ENCODE peak calls at places on chromosomes 12 and 14, in four cellular contexts. One of them, this sample, is unnamed. For H3K36me3, the result is how much of the 10 kb centered on the place peaks cover.

GRCh38 chr12:49969027-49969426 is 3.7 kb upstream of the AQP6 start:
- DNase-seq in adipocyte: no peak
- DNase-seq in MM.1S: no peak
- DNase-seq in body of pancreas: no peak
- DNase-seq in this sample: no peak

GRCh38 chr12:5043589-5044419 is at the start of gene KCNA5:
- DNase-seq in adipocyte: no peak
- DNase-seq in MM.1S: no peak
- DNase-seq in body of pancreas: peak
- DNase-seq in this sample: no peak

GRCh38 chr12:126454581-126454980 is 1389.3 kb downstream of the AACS start:
- DNase-seq in adipocyte: no peak
- DNase-seq in MM.1S: no peak
- DNase-seq in body of pancreas: no peak
- DNase-seq in this sample: no peak

GRCh38 chr12:20549115-20549719 is 145.9 kb upstream of the SLCO1C1 start:
- DNase-seq in adipocyte: peak
- DNase-seq in MM.1S: peak
- DNase-seq in body of pancreas: no peak
- DNase-seq in this sample: peak

GRCh38 chr12:87253157-87253556 is 776.0 kb downstream of the C12orf50 start:
- DNase-seq in adipocyte: no peak
- DNase-seq in MM.1S: peak
- DNase-seq in body of pancreas: peak
- DNase-seq in this sample: peak

GRCh38 chr12:62379026-62379722 is 87.5 kb upstream of the MON2 start:
- DNase-seq in adipocyte: peak
- DNase-seq in MM.1S: no peak
- DNase-seq in body of pancreas: no peak
- DNase-seq in this sample: no peak

GRCh38 chr12:108597559-108598471 is at the start of gene TMEM119:
- DNase-seq in adipocyte: peak
- DNase-seq in MM.1S: no peak
- DNase-seq in body of pancreas: peak
- DNase-seq in this sample: no peak

GRCh38 chr12:111413442-111414086 is 7.8 kb downstream of the SH2B3 start:
- DNase-seq in adipocyte: peak
- DNase-seq in MM.1S: no peak
- DNase-seq in body of pancreas: no peak
- DNase-seq in this sample: peak

GRCh38 chr14:104284636-104285482 is 146.5 kb downstream of the KIF26A start:
- DNase-seq in adipocyte: no peak
- DNase-seq in MM.1S: no peak
- DNase-seq in body of pancreas: no peak
- DNase-seq in this sample: no peak

GRCh38 chr12:53229454-53229853 is 2.6 kb downstream of the RARG start:
- DNase-seq in adipocyte: no peak
- DNase-seq in MM.1S: no peak
- DNase-seq in body of pancreas: no peak
- DNase-seq in this sample: no peak

GRCh38 chr12:42299392-42300308 is 26.2 kb downstream of the ZCRB1 start:
- DNase-seq in adipocyte: no peak
- DNase-seq in MM.1S: peak
- DNase-seq in body of pancreas: no peak
- DNase-seq in this sample: peak

GRCh38 chr14:76806446-76806845 is 6.2 kb downstream of the ANGEL1 start:
- DNase-seq in adipocyte: no peak
- DNase-seq in MM.1S: no peak
- DNase-seq in body of pancreas: no peak
- DNase-seq in this sample: no peak
- H3K36me3 ChIP-seq in adipocyte: half or more
- H3K36me3 ChIP-seq in MM.1S: under half
- H3K36me3 ChIP-seq in body of pancreas: under half
- H3K36me3 ChIP-seq in this sample: under half

DNA sequence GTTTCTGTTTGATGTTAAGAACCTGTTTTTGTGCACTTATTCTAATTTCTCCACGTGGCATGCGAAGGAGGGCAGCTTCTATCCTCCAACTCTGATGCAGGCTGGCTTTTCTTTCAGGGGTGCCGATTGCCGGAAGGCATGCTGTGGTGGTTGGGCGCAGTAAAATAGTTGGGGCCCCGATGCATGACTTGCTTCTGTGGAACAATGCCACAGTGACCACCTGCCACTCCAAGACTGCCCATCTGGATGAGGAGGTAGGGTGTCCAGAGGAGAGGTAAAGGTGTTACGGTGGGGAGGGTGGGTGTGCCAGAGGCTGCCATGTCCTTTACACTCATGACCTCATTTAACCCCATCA is 29.6 kb downstream of the MTHFD1 start:
- DNase-seq in adipocyte: no peak
- DNase-seq in MM.1S: no peak
- DNase-seq in body of pancreas: no peak
- DNase-seq in this sample: no peak
- H3K36me3 ChIP-seq in adipocyte: half or more
- H3K36me3 ChIP-seq in MM.1S: under half
- H3K36me3 ChIP-seq in body of pancreas: under half
- H3K36me3 ChIP-seq in this sample: under half

DNA sequence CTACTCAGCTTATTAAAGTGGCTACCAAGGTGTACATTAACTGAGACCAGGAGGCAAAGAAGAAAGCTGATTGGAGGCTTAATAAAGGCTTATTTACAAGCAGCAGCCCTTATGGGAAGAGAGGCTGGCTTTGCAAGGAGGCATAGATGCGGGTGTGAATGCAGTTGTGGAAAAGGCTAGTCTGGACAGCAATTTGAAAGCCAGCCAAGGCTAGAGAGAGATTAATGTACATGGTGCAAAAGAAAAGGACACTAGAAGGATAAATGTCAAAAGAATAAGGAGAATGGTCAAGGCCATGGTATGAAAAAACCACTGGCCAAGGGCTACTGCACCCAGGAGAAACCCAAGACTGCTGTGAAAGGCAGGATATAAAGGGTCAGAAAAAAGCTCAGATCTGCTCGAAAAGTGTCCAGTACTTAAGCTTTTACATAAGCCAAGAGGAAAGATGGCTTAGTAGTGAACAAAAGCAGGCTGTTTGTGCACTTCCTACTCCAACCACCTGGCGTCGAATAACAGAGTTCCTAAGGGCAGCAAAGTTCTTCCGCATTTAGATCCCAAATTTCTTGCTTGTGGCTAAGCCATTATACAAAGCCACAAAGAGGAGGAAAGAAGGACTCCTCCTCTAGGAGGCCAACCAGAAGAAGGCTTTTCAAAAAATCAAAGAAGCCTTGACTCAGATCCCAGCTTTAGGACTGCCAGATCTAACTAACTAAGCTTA is 24.0 kb downstream of the KLRK1 start:
- DNase-seq in adipocyte: no peak
- DNase-seq in MM.1S: no peak
- DNase-seq in body of pancreas: no peak
- DNase-seq in this sample: peak
- H3K36me3 ChIP-seq in adipocyte: under half
- H3K36me3 ChIP-seq in MM.1S: under half
- H3K36me3 ChIP-seq in body of pancreas: under half
- H3K36me3 ChIP-seq in this sample: under half

GRCh38 chr12:1706284-1707016 is 15.6 kb downstream of the ADIPOR2 start:
- DNase-seq in adipocyte: peak
- DNase-seq in MM.1S: no peak
- DNase-seq in body of pancreas: no peak
- DNase-seq in this sample: no peak
- H3K36me3 ChIP-seq in adipocyte: under half
- H3K36me3 ChIP-seq in MM.1S: under half
- H3K36me3 ChIP-seq in body of pancreas: under half
- H3K36me3 ChIP-seq in this sample: under half

GRCh38 chr12:6575648-6576047 is 7.6 kb upstream of the NOP2 start:
- DNase-seq in adipocyte: no peak
- DNase-seq in MM.1S: no peak
- DNase-seq in body of pancreas: no peak
- DNase-seq in this sample: no peak
- H3K36me3 ChIP-seq in adipocyte: half or more
- H3K36me3 ChIP-seq in MM.1S: under half
- H3K36me3 ChIP-seq in body of pancreas: under half
- H3K36me3 ChIP-seq in this sample: half or more

DNA sequence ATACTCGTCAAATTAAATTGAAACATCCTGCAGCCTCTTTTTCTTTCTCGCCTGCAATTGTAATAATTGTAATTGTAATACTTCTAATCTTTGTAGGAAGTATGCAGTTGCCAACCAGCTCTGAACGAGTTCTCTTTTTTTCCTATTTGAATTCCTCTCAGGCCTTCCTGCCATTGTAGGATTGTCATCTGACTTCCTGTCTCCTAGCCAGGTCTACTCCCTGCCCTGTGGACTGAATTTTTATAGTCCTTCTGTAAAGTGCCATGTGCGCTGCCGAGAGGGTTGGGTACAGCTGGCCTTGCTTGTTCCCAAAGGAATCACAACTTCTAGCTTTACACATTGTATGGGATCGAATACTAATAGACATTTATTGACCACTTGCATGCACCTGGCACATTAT is 183.3 kb downstream of the SSPN start:
- DNase-seq in adipocyte: no peak
- DNase-seq in MM.1S: no peak
- DNase-seq in body of pancreas: no peak
- DNase-seq in this sample: peak
- H3K36me3 ChIP-seq in adipocyte: under half
- H3K36me3 ChIP-seq in MM.1S: under half
- H3K36me3 ChIP-seq in body of pancreas: under half
- H3K36me3 ChIP-seq in this sample: under half